ENCODE peak calls at places on chromosome 4, in five cellular contexts. J is kidney epithelial cell, Z is lung, X is left ventricle myocardium inferior, E is fibroblast of lung. W is an unnamed sample.

GRCh38 chr4:129328176-129328575 is 232.2 kb downstream of the C4orf33 start:
- DNase-seq in X (no peak), E (no peak), Z (no peak), J (no peak), W (no peak)

GRCh38 chr4:4260185-4260751 is 12.2 kb upstream of the TMEM128 start:
- DNase-seq in J (no peak), Z (no peak), E (peak; percentile 51), X (no peak), W (no peak)

GRCh38 chr4:122865421-122865820 is 38.8 kb downstream of the FGF2 start:
- DNase-seq in Z (no peak), X (no peak), E (no peak), J (no peak), W (no peak)

GRCh38 chr4:78222575-78223186 is 165.6 kb downstream of the FRAS1 start:
- DNase-seq in E (no peak), X (no peak), Z (no peak), J (no peak), W (no peak)

GRCh38 chr4:158530391-158530790 is 8.7 kb downstream of the RXFP1 start:
- DNase-seq in E (peak; percentile 38), J (no peak), X (no peak), Z (no peak), W (no peak)

GRCh38 chr4:61517144-61517543 is 317.0 kb downstream of the ADGRL3 start:
- DNase-seq in X (no peak), J (no peak), Z (no peak), E (no peak), W (no peak)

GRCh38 chr4:156294577-156294976 is 340.9 kb upstream of the CTSO start:
- DNase-seq in X (no peak), J (peak; percentile 73), Z (no peak), E (peak; percentile 96), W (no peak)

GRCh38 chr4:189232274-189232673 is 708.4 kb upstream of the FRG1 start:
- DNase-seq in J (no peak), Z (no peak), X (no peak), E (no peak), W (no peak)

GRCh38 chr4:132572210-132572609 is 576.9 kb upstream of the PCDH10 start:
- DNase-seq in J (no peak), X (no peak), E (peak; percentile 96), Z (no peak), W (no peak)

GRCh38 chr4:141563721-141564120 is 72.7 kb upstream of the IL15 start:
- DNase-seq in X (no peak), E (no peak), J (no peak), Z (no peak), W (no peak)

GRCh38 chr4:179225594-179225993 is 1783.4 kb upstream of the AGA start:
- DNase-seq in Z (no peak), J (no peak), E (peak; percentile 27), X (no peak), W (no peak)

GRCh38 chr4:54217642-54218486 is 11.2 kb upstream of the PDGFRA start:
- DNase-seq in E (peak; percentile 70), X (peak; percentile 80), J (no peak), Z (peak; percentile 75), W (peak; percentile 72)

GRCh38 chr4:158179465-158179864 is 6.6 kb upstream of the GASK1B start:
- DNase-seq in Z (no peak), J (no peak), E (no peak), X (no peak), W (no peak)

GRCh38 chr4:151117371-151117962 is 18.0 kb downstream of the RPS3A start:
- DNase-seq in E (peak; percentile 58), X (peak; percentile 30), Z (peak; percentile 40), J (peak; percentile 29), W (no peak)

GRCh38 chr4:72302981-72303704 is 265.9 kb downstream of the ADAMTS3 start:
- DNase-seq in Z (peak; percentile 31), X (no peak), E (peak; percentile 19), J (no peak), W (no peak)

GRCh38 chr4:104901438-104901837 is 245.2 kb upstream of the TET2 start:
- DNase-seq in X (no peak), Z (no peak), J (no peak), E (peak; percentile 61), W (no peak)

GRCh38 chr4:8169763-8170162 is 11.2 kb upstream of the ABLIM2 start:
- DNase-seq in E (no peak), X (no peak), J (no peak), Z (no peak), W (no peak)

GRCh38 chr4:8167815-8168214 is 9.2 kb upstream of the ABLIM2 start:
- DNase-seq in J (no peak), E (no peak), X (no peak), Z (no peak), W (no peak)

GRCh38 chr4:8168832-8169598 is 10.4 kb upstream of the ABLIM2 start:
- DNase-seq in X (no peak), J (no peak), E (no peak), Z (no peak), W (no peak)

GRCh38 chr4:8167291-8167690 is 8.7 kb upstream of the ABLIM2 start:
- DNase-seq in Z (no peak), X (no peak), J (no peak), E (no peak), W (no peak)

GRCh38 chr4:8168232-8168631 is 9.6 kb upstream of the ABLIM2 start:
- DNase-seq in E (no peak), J (no peak), X (no peak), Z (no peak), W (no peak)
- TF ChIP-seq CTCF in E (peak; percentile 42), J (peak; percentile 35), X (peak; percentile 26), Z (no peak), W (peak; percentile 57)

GRCh38 chr4:17385403-17385802 is 126.5 kb downstream of the QDPR start:
- DNase-seq in E (peak; percentile 38), Z (no peak), X (no peak), J (peak; percentile 39), W (no peak)
- H3K4me3 ChIP-seq in E (no peak overlapping the region), Z (no peak overlapping the region), X (no peak overlapping the region), J (no peak overlapping the region), W (no peak overlapping the region)

GRCh38 chr4:3160325-3160915 is 85.9 kb downstream of the HTT start:
- DNase-seq in E (no peak), X (no peak), J (no peak), Z (no peak), W (no peak)

GRCh38 chr4:3158841-3159240 is 84.4 kb downstream of the HTT start:
- DNase-seq in X (no peak), E (no peak), Z (no peak), J (no peak), W (no peak)

DNA sequence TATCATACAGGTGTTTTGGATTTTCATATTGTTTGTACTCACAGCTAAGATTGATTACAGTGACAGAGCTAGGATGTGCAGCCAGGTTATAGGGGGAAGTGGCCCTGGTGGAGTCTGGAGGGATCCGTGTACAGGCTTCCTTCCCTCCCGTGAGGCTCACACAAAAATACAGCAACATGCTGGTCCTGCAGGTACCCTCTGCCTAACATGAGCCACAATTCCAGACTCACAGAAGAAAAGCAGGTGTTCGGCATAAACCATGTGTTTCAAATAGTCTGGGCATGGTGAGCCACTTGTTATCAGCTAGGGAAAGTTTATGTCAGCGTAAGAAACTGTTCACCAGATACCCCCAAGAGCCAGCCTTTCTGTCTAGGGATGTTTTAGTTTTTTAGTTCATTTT is 82.9 kb downstream of the HTT start:
- DNase-seq in J (no peak), X (no peak), Z (no peak), E (no peak), W (no peak)
- H3K36me3 ChIP-seq in J (no peaks in the 10 kb centered on the region), X (peaks cover 91% of the 10 kb centered on the region), Z (peaks cover 32% of the 10 kb centered on the region), E (peaks cover 10% of the 10 kb centered on the region), W (peaks cover 11% of the 10 kb centered on the region)

DNA sequence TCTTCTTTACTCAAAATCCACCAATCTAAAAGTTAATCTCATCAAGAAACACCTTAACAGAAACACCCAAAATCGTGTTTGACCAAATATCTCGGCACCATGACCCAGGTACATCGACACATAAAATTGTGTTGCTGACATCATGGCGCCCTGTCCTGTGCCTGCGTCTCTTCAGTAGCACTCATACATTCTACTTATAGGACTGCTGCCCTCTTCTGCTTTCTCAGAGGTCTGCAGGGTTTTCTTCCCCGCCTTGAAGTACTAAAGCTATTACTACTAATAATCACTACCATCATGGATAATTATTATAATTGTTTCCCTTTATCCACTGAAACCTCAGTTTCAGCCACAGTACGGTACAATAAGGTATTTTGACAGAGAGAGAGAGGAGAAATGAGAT is 1403.1 kb upstream of the TENM3 start:
- DNase-seq in X (no peak), E (no peak), Z (no peak), J (no peak), W (no peak)
- TF ChIP-seq CTCF in X (no peak), E (no peak), Z (no peak), J (peak; percentile 7), W (no peak)

GRCh38 chr4:82431831-82432230 is 1.4 kb downstream of the ENOPH1 start:
- DNase-seq in E (no peak), Z (no peak), X (no peak), J (no peak), W (no peak)
- H3K4me3 ChIP-seq in E (peak overlapping the region; percentile 74), Z (no peak overlapping the region), X (peak overlapping the region; percentile 94), J (no peak overlapping the region), W (no peak overlapping the region)

DNA sequence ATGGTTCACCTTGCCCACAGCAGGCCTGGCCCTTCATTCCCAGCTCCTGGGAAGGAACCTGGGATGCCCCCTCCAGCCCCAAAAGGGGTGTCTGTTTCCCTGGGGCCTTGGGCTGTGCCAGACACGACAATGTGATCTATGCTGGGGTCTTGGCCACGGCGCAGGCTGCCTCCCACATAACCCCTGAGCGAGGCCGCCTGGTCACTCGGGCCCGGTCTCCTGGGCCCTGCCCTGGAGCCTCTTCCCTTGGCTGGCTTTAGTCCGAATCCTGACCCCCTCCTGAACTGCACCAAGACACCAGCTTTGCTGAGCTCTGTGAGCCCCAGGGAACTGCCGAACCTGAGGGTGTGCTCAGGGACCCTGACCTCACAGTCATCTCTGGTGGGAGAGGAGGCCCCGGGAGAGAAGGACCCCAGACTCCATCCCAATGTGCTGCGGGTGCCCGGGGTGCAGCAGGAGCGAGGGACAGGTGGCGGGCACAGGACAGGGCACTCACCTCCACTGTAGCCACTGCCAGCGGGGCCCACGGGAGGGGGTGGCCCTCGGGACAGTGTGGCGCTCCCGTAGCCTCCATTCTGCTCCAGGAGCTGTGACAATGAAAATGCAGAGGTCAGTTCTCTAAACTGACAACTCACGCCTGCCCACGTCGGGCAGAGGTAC is 42.0 kb downstream of the GAK start:
- DNase-seq in J (no peak), Z (no peak), E (no peak), X (no peak), W (no peak)
- H3K36me3 ChIP-seq in J (no peaks in the 10 kb centered on the region), Z (peaks cover 78% of the 10 kb centered on the region), E (peaks cover 37% of the 10 kb centered on the region), X (peaks cover 83% of the 10 kb centered on the region), W (peaks cover 44% of the 10 kb centered on the region)

GRCh38 chr4:86895692-86896488 is 3.7 kb upstream of the C4orf36 start:
- DNase-seq in E (peak; percentile 64), X (no peak), Z (no peak), J (peak; percentile 31), W (no peak)

GRCh38 chr4:86893136-86893535 is 914 bp upstream of the C4orf36 start:
- DNase-seq in Z (no peak), E (no peak), X (no peak), J (no peak), W (no peak)

GRCh38 chr4:86892639-86892965 is 380 bp upstream of the C4orf36 start:
- DNase-seq in J (no peak), Z (no peak), E (no peak), X (no peak), W (no peak)

GRCh38 chr4:86894465-86894864 is 2.2 kb upstream of the C4orf36 start:
- DNase-seq in J (no peak), Z (no peak), X (no peak), E (peak; percentile 36), W (no peak)

GRCh38 chr4:86891785-86892638 is at the start of gene C4orf36:
- DNase-seq in J (no peak), E (peak; percentile 48), X (peak; percentile 50), Z (peak; percentile 86), W (no peak)
- TF ChIP-seq CTCF in J (no peak), E (no peak), X (no peak), Z (no peak), W (peak; percentile 19)

GRCh38 chr4:146104541-146104940 is 71.0 kb upstream of the LSM6 start:
- DNase-seq in X (no peak), J (no peak), Z (no peak), E (no peak), W (no peak)
- H3K4me3 ChIP-seq in X (no peak overlapping the region), J (no peak overlapping the region), Z (no peak overlapping the region), E (no peak overlapping the region), W (no peak overlapping the region)